ENCODE peak calls at places on chromosome 19, in seven cellular contexts. X, U, M, T, V, K and D are unnamed samples.

GRCh38 chr19:19615086-19615485 is 3.4 kb downstream of the PBX4 start:
- DNase-seq in X (no peak), U (no peak), M (no peak), T (no peak), V (no peak), K (no peak), D (no peak)

GRCh38 chr19:33302974-33303790 is 848 bp upstream of the CEBPA start:
- DNase-seq in X (no peak), U (no peak), M (no peak), T (no peak), V (peak; percentile 66), K (peak; percentile 82), D (peak; percentile 45)

GRCh38 chr19:16825312-16826168 is 3.7 kb upstream of the SIN3B start:
- DNase-seq in X (no peak), U (no peak), M (no peak), T (no peak), V (no peak), K (peak; percentile 63), D (peak; percentile 5)

GRCh38 chr19:3407556-3408516 is 41.5 kb downstream of the NFIC start:
- DNase-seq in X (no peak), U (no peak), M (no peak), T (no peak), V (no peak), K (peak; percentile 70), D (no peak)

GRCh38 chr19:2537544-2537943 is 61.6 kb downstream of the GADD45B start:
- DNase-seq in X (no peak), U (no peak), M (no peak), T (no peak), V (no peak), K (no peak), D (no peak)

GRCh38 chr19:4077800-4078683 is 11.3 kb upstream of the ZBTB7A start:
- DNase-seq in X (no peak), U (peak; percentile 42), M (no peak), T (no peak), V (no peak), K (peak; percentile 77), D (peak; percentile 48)

GRCh38 chr19:7919681-7920519 is at the start of gene SNAPC2:
- DNase-seq in X (peak; percentile 86), U (peak; percentile 96), M (peak; percentile 82), T (peak; percentile 94), V (peak; percentile 60), K (peak; percentile 93), D (peak; percentile 87)

GRCh38 chr19:12159773-12160414 is 3.0 kb upstream of the ZNF136 start:
- DNase-seq in X (no peak), U (no peak), M (no peak), T (no peak), V (no peak), K (no peak), D (no peak)

GRCh38 chr19:49556412-49557398 is 23.7 kb downstream of the NOSIP start:
- DNase-seq in X (no peak), U (no peak), M (no peak), T (peak; percentile 50), V (no peak), K (no peak), D (no peak)

GRCh38 chr19:30023330-30023729 is 81.3 kb downstream of the URI1 start:
- DNase-seq in X (no peak), U (no peak), M (no peak), T (no peak), V (no peak), K (no peak), D (no peak)